ENCODE peak calls at places on chromosomes 11 and 22, in eight cellular contexts. E, F, N, V, R, C, W and J are unnamed samples.

GRCh38 chr11:13868710-13869403 is 93.7 kb upstream of the SPON1 start:
- DNase-seq in N (no peak), V (no peak), R (no peak), F (no peak), W (no peak), C (peak; percentile 12), E (peak; percentile 68), J (no peak)

GRCh38 chr11:11572386-11572785 is 49.4 kb downstream of the GALNT18 start:
- DNase-seq in E (no peak), V (no peak), N (no peak), C (no peak), F (no peak), W (no peak), R (no peak), J (no peak)

GRCh38 chr11:64996710-64997380 is at the start of gene BATF2:
- DNase-seq in N (peak; percentile 57), E (peak; percentile 50), C (no peak), V (peak; percentile 88), F (peak; percentile 90), R (peak; percentile 89), W (peak; percentile 82), J (peak; percentile 69)

GRCh38 chr11:25949918-25950317 is 382.0 kb upstream of the ANO3 start:
- DNase-seq in F (no peak), W (no peak), C (no peak), N (no peak), E (no peak), R (no peak), V (no peak), J (no peak)

GRCh38 chr11:12020546-12020945 is 12.1 kb upstream of the DKK3 start:
- DNase-seq in C (no peak), V (no peak), R (no peak), N (no peak), W (no peak), E (no peak), F (no peak), J (no peak)

GRCh38 chr11:12842933-12843636 is 166.0 kb upstream of the RASSF10 start:
- DNase-seq in F (no peak), E (no peak), V (no peak), W (no peak), N (no peak), R (no peak), C (no peak), J (no peak)

GRCh38 chr11:72951815-72952340 is 137.7 kb downstream of the ATG16L2 start:
- DNase-seq in N (no peak), E (no peak), R (no peak), W (no peak), C (no peak), F (no peak), V (no peak), J (no peak)

GRCh38 chr11:130115218-130115617 is 44.4 kb upstream of the ST14 start:
- DNase-seq in W (no peak), N (peak; percentile 61), V (no peak), R (no peak), F (no peak), C (no peak), E (no peak), J (no peak)

GRCh38 chr22:19962909-19963806 is 21.5 kb upstream of the TXNRD2 start:
- DNase-seq in R (peak; percentile 95), E (peak; percentile 86), F (peak; percentile 93), W (peak; percentile 89), C (no peak), N (peak; percentile 44), V (peak; percentile 92), J (no peak)

GRCh38 chr11:41826129-41826528 is 366.7 kb upstream of the LRRC4C start:
- DNase-seq in E (no peak), W (no peak), N (no peak), F (no peak), C (no peak), V (no peak), R (no peak), J (no peak)

GRCh38 chr11:1908579-1908978 is 10.9 kb upstream of the TNNT3 start:
- DNase-seq in F (no peak), N (peak; percentile 16), R (no peak), E (no peak), V (no peak), C (no peak), W (no peak), J (no peak)

GRCh38 chr11:60803273-60803936 is 18.3 kb downstream of the MS4A10 start:
- DNase-seq in V (no peak), R (no peak), C (no peak), N (no peak), F (no peak), W (no peak), E (no peak), J (no peak)

GRCh38 chr11:113855803-113856202 is 19.6 kb downstream of the USP28 start:
- DNase-seq in R (no peak), F (no peak), V (no peak), N (no peak), C (no peak), E (no peak), W (no peak), J (no peak)

GRCh38 chr11:113862430-113862829 is 12.9 kb downstream of the USP28 start:
- DNase-seq in V (no peak), E (no peak), R (no peak), W (no peak), F (no peak), N (peak; percentile 43), C (no peak), J (no peak)

GRCh38 chr11:113856966-113857759 is 18.2 kb downstream of the USP28 start:
- DNase-seq in F (no peak), E (no peak), V (no peak), N (no peak), W (no peak), C (no peak), R (no peak), J (no peak)

GRCh38 chr11:113864410-113864809 is 11.0 kb downstream of the USP28 start:
- DNase-seq in E (no peak), W (no peak), C (no peak), N (no peak), V (no peak), R (no peak), F (no peak), J (no peak)

GRCh38 chr11:113859665-113860064 is 15.7 kb downstream of the USP28 start:
- DNase-seq in R (no peak), E (no peak), C (no peak), N (no peak), V (no peak), W (no peak), F (no peak), J (no peak)
- H3K27ac ChIP-seq in R (no peak overlapping the region), E (no peak overlapping the region), C (no peak overlapping the region), N (no peak overlapping the region), V (no peak overlapping the region), W (no peak overlapping the region), F (no peak overlapping the region), J (no peak overlapping the region)

GRCh38 chr11:74504100-74504691 is 10.7 kb upstream of the LIPT2 start:
- DNase-seq in N (no peak), R (no peak), C (no peak), V (no peak), W (no peak), F (no peak), E (no peak), J (no peak)
- TF ChIP-seq CTCF in N (no peak), R (no peak), C (no peak), V (no peak), W (no peak), F (no peak), E (no peak), J (no peak)

GRCh38 chr22:45271667-45272188 is 13.0 kb upstream of the UPK3A start:
- DNase-seq in V (no peak), F (peak; percentile 52), E (no peak), W (no peak), C (no peak), R (peak; percentile 31), N (no peak), J (peak; percentile 65)

GRCh38 chr22:45276507-45276906 is 8.2 kb upstream of the UPK3A start:
- DNase-seq in W (no peak), V (no peak), E (no peak), C (no peak), F (no peak), N (no peak), R (no peak), J (no peak)

GRCh38 chr22:45272498-45272897 is 12.3 kb upstream of the UPK3A start:
- DNase-seq in W (no peak), N (no peak), C (no peak), E (no peak), R (no peak), V (no peak), F (no peak), J (no peak)

GRCh38 chr22:45270095-45271020 is 14.4 kb upstream of the UPK3A start:
- DNase-seq in W (no peak), R (no peak), C (no peak), V (no peak), N (no peak), F (no peak), E (no peak), J (no peak)

DNA sequence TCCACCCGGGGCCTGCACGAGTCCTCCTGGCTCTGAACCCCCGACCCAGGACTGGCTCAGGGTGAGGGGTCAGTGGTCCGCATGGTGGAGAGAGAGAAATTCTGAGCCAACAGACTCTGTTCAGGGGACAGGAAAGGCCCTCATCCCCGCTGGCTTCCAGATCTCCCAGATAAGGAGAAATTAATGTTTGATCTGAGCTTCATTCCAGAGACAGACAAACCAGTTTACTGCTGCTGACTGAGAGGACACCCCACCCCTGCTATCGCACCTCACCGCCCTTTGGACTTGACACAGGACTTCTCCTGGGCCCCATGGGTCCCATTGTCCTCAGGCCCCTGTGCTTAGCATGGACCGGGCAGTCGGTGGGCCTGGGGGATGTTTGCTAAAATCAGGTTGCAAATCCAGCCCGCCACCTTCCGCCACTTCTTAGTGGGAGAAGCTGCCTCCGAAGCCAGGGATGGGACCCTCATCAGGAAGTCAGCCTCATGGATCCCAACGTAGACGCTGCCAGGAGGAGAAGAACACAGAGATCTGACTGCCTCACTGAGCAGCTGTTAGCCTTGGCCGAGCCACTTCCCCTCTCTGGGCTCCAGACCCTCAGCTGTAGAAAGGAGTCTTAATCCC is 11.2 kb upstream of the UPK3A start:
- DNase-seq in C (no peak), F (peak; percentile 84), W (no peak), N (no peak), E (no peak), V (no peak), R (no peak), J (no peak)
- H3K27ac ChIP-seq in C (no peak overlapping the region), F (peak overlapping the region; percentile 76), W (no peak overlapping the region), N (no peak overlapping the region), E (no peak overlapping the region), V (no peak overlapping the region), R (peak overlapping the region; percentile 12), J (peak overlapping the region; percentile 50)

GRCh38 chr11:86182976-86183584 is 61.5 kb upstream of the EED start:
- DNase-seq in V (no peak), N (no peak), F (peak; percentile 80), R (peak; percentile 74), C (peak; percentile 25), E (no peak), W (no peak), J (no peak)

GRCh38 chr11:86180415-86180814 is 64.1 kb upstream of the EED start:
- DNase-seq in N (no peak), C (no peak), V (no peak), E (no peak), W (no peak), F (no peak), R (no peak), J (no peak)

GRCh38 chr11:86181379-86181778 is 63.2 kb upstream of the EED start:
- DNase-seq in R (no peak), W (no peak), E (no peak), V (no peak), C (no peak), F (no peak), N (no peak), J (no peak)

GRCh38 chr11:86179646-86180064 is 64.9 kb upstream of the EED start:
- DNase-seq in F (no peak), N (no peak), R (no peak), E (no peak), C (no peak), W (no peak), V (no peak), J (no peak)

GRCh38 chr11:86180860-86181259 is 63.7 kb upstream of the EED start:
- DNase-seq in R (no peak), E (no peak), C (no peak), F (no peak), N (no peak), W (no peak), V (no peak), J (no peak)
- TF ChIP-seq CTCF in R (no peak), E (no peak), C (no peak), F (no peak), N (no peak), W (no peak), V (no peak), J (no peak)